ENCODE peak calls at places on chromosomes 13 and 19, in six cellular contexts. One of them, this sample, is unnamed.

GRCh38 chr19:36060430-36060829 is 5.7 kb downstream of the WDR62 start:
- DNase-seq in OCI-LY7: peak; percentile 36
- DNase-seq in dorsolateral prefrontal cortex: peak; percentile 79
- DNase-seq in bronchial epithelial cell: peak; percentile 45
- DNase-seq in thoracic aorta: no peak
- DNase-seq in choroid plexus epithelial cell: peak; percentile 86
- DNase-seq in this sample: peak; percentile 9

GRCh38 chr13:52061587-52061986 is 37.1 kb downstream of the UTP14C start:
- DNase-seq in OCI-LY7: no peak
- DNase-seq in dorsolateral prefrontal cortex: no peak
- DNase-seq in bronchial epithelial cell: peak; percentile 31
- DNase-seq in thoracic aorta: no peak
- DNase-seq in choroid plexus epithelial cell: no peak
- DNase-seq in this sample: no peak

GRCh38 chr13:113930711-113931637 is 42.9 kb downstream of the C13orf46 start:
- DNase-seq in OCI-LY7: no peak
- DNase-seq in dorsolateral prefrontal cortex: no peak
- DNase-seq in bronchial epithelial cell: no peak
- DNase-seq in thoracic aorta: peak; percentile 0
- DNase-seq in choroid plexus epithelial cell: no peak
- DNase-seq in this sample: no peak

GRCh38 chr13:80630685-80631121 is 289.8 kb upstream of the SPRY2 start:
- DNase-seq in OCI-LY7: no peak
- DNase-seq in dorsolateral prefrontal cortex: no peak
- DNase-seq in bronchial epithelial cell: peak; percentile 31
- DNase-seq in thoracic aorta: no peak
- DNase-seq in choroid plexus epithelial cell: peak; percentile 72
- DNase-seq in this sample: no peak

GRCh38 chr13:29435125-29435911 is 160.2 kb downstream of the SLC7A1 start:
- DNase-seq in OCI-LY7: no peak
- DNase-seq in dorsolateral prefrontal cortex: no peak
- DNase-seq in bronchial epithelial cell: peak; percentile 80
- DNase-seq in thoracic aorta: no peak
- DNase-seq in choroid plexus epithelial cell: peak; percentile 88
- DNase-seq in this sample: no peak

GRCh38 chr13:84417426-84417825 is 535.2 kb upstream of the SLITRK1 start:
- DNase-seq in OCI-LY7: no peak
- DNase-seq in dorsolateral prefrontal cortex: no peak
- DNase-seq in bronchial epithelial cell: peak; percentile 28
- DNase-seq in thoracic aorta: no peak
- DNase-seq in choroid plexus epithelial cell: peak; percentile 42
- DNase-seq in this sample: no peak

GRCh38 chr19:45973564-45974338 is at the start of gene NOVA2:
- DNase-seq in OCI-LY7: peak; percentile 57
- DNase-seq in dorsolateral prefrontal cortex: peak; percentile 85
- DNase-seq in bronchial epithelial cell: no peak
- DNase-seq in thoracic aorta: no peak
- DNase-seq in choroid plexus epithelial cell: peak; percentile 39
- DNase-seq in this sample: peak; percentile 89

GRCh38 chr13:21813110-21813509 is 142.2 kb downstream of the FGF9 start:
- DNase-seq in OCI-LY7: no peak
- DNase-seq in dorsolateral prefrontal cortex: no peak
- DNase-seq in bronchial epithelial cell: no peak
- DNase-seq in thoracic aorta: no peak
- DNase-seq in choroid plexus epithelial cell: no peak
- DNase-seq in this sample: no peak

GRCh38 chr13:39976481-39976880 is 321.0 kb downstream of the COG6 start:
- DNase-seq in OCI-LY7: no peak
- DNase-seq in dorsolateral prefrontal cortex: no peak
- DNase-seq in bronchial epithelial cell: peak; percentile 71
- DNase-seq in thoracic aorta: no peak
- DNase-seq in choroid plexus epithelial cell: no peak
- DNase-seq in this sample: no peak

GRCh38 chr19:3154957-3155736 is 19.3 kb downstream of the GNA15 start:
- DNase-seq in OCI-LY7: peak; percentile 93
- DNase-seq in dorsolateral prefrontal cortex: no peak
- DNase-seq in bronchial epithelial cell: peak; percentile 100
- DNase-seq in thoracic aorta: peak; percentile 85
- DNase-seq in choroid plexus epithelial cell: peak; percentile 99
- DNase-seq in this sample: no peak

GRCh38 chr13:90803210-90803609 is 544.3 kb upstream of the MIR17HG start:
- DNase-seq in OCI-LY7: no peak
- DNase-seq in dorsolateral prefrontal cortex: no peak
- DNase-seq in bronchial epithelial cell: no peak
- DNase-seq in thoracic aorta: no peak
- DNase-seq in choroid plexus epithelial cell: no peak
- DNase-seq in this sample: no peak

DNA sequence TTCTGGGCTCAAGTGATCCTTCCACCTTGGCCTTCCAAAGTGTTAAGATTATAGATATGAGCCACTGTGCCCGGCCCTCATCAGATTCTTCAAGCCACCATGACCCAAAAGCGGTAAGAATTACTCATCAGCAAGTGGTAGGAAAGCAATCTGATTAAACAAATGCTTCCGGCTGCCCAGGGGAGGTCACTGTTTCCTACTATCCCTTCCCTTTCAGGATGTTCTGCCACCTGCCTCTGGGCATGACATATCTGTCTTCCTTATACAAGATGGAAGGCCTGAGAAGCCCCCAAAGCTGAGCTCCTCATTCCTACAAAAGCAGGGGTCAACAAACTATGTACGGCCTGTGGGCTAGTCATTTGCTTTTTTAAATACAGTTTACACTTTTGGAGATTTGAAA is 6.9 kb downstream of the ABHD8 start:
- DNase-seq in OCI-LY7: no peak
- DNase-seq in dorsolateral prefrontal cortex: no peak
- DNase-seq in bronchial epithelial cell: peak; percentile 65
- DNase-seq in thoracic aorta: no peak
- DNase-seq in choroid plexus epithelial cell: peak; percentile 55
- DNase-seq in this sample: no peak
- TF ChIP-seq CTCF in OCI-LY7: peak; percentile 15
- TF ChIP-seq CTCF in dorsolateral prefrontal cortex: no peak
- TF ChIP-seq CTCF in bronchial epithelial cell: peak; percentile 23
- TF ChIP-seq CTCF in thoracic aorta: no peak
- TF ChIP-seq CTCF in choroid plexus epithelial cell: peak; percentile 31
- TF ChIP-seq CTCF in this sample: no peak

GRCh38 chr19:54882758-54883157 is 8.7 kb downstream of the FCAR start:
- DNase-seq in OCI-LY7: peak; percentile 76
- DNase-seq in dorsolateral prefrontal cortex: no peak
- DNase-seq in bronchial epithelial cell: no peak
- DNase-seq in thoracic aorta: no peak
- DNase-seq in choroid plexus epithelial cell: peak; percentile 2
- DNase-seq in this sample: no peak
- TF ChIP-seq CTCF in OCI-LY7: peak; percentile 71
- TF ChIP-seq CTCF in dorsolateral prefrontal cortex: no peak
- TF ChIP-seq CTCF in bronchial epithelial cell: no peak
- TF ChIP-seq CTCF in thoracic aorta: no peak
- TF ChIP-seq CTCF in choroid plexus epithelial cell: no peak
- TF ChIP-seq CTCF in this sample: no peak

GRCh38 chr19:1068111-1069001 is 1.4 kb downstream of the ARHGAP45 start:
- DNase-seq in OCI-LY7: peak; percentile 61
- DNase-seq in dorsolateral prefrontal cortex: no peak
- DNase-seq in bronchial epithelial cell: no peak
- DNase-seq in thoracic aorta: no peak
- DNase-seq in choroid plexus epithelial cell: no peak
- DNase-seq in this sample: no peak

GRCh38 chr19:1069009-1069779 is 2.2 kb downstream of the ARHGAP45 start:
- DNase-seq in OCI-LY7: peak; percentile 78
- DNase-seq in dorsolateral prefrontal cortex: no peak
- DNase-seq in bronchial epithelial cell: no peak
- DNase-seq in thoracic aorta: no peak
- DNase-seq in choroid plexus epithelial cell: no peak
- DNase-seq in this sample: no peak

GRCh38 chr19:1070931-1071791 is 4.2 kb downstream of the ARHGAP45 start:
- DNase-seq in OCI-LY7: no peak
- DNase-seq in dorsolateral prefrontal cortex: no peak
- DNase-seq in bronchial epithelial cell: no peak
- DNase-seq in thoracic aorta: no peak
- DNase-seq in choroid plexus epithelial cell: no peak
- DNase-seq in this sample: no peak

GRCh38 chr19:1072371-1073015 is 5.5 kb downstream of the ARHGAP45 start:
- DNase-seq in OCI-LY7: no peak
- DNase-seq in dorsolateral prefrontal cortex: no peak
- DNase-seq in bronchial epithelial cell: no peak
- DNase-seq in thoracic aorta: no peak
- DNase-seq in choroid plexus epithelial cell: no peak
- DNase-seq in this sample: no peak

GRCh38 chr19:1070576-1070930 is 3.6 kb downstream of the ARHGAP45 start:
- DNase-seq in OCI-LY7: no peak
- DNase-seq in dorsolateral prefrontal cortex: no peak
- DNase-seq in bronchial epithelial cell: no peak
- DNase-seq in thoracic aorta: no peak
- DNase-seq in choroid plexus epithelial cell: no peak
- DNase-seq in this sample: no peak
- TF ChIP-seq CTCF in OCI-LY7: no peak
- TF ChIP-seq CTCF in dorsolateral prefrontal cortex: no peak
- TF ChIP-seq CTCF in bronchial epithelial cell: peak; percentile 32
- TF ChIP-seq CTCF in thoracic aorta: no peak
- TF ChIP-seq CTCF in choroid plexus epithelial cell: peak; percentile 39
- TF ChIP-seq CTCF in this sample: peak; percentile 16

DNA sequence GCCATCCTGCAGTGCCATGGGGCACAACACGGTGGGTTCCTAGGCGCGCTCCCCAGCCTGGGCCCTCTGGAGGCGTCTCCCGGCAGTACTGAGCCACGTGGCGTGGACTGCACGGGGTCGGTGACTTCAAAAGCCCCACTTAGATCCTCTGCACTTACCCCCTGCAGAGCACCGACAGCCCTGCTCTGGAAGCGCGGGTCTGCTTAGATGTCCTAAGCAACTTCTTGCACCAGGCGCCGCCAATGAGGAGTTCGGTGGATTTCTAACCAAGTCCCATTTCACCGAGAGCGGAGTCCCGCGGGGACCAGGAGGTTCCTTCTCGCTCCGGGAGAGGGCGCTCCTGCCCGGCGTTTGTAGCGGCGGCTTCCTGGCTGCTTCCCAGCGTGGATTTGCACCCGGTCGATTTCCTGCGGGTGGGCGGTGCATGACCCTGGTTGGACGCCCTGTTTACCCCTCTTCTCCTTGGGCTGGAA is 25.2 kb upstream of the ZNF845 start:
- DNase-seq in OCI-LY7: no peak
- DNase-seq in dorsolateral prefrontal cortex: peak; percentile 29
- DNase-seq in bronchial epithelial cell: no peak
- DNase-seq in thoracic aorta: no peak
- DNase-seq in choroid plexus epithelial cell: peak; percentile 37
- DNase-seq in this sample: peak; percentile 26
- TF ChIP-seq CTCF in OCI-LY7: peak; percentile 23
- TF ChIP-seq CTCF in dorsolateral prefrontal cortex: peak; percentile 61
- TF ChIP-seq CTCF in bronchial epithelial cell: peak; percentile 29
- TF ChIP-seq CTCF in thoracic aorta: no peak
- TF ChIP-seq CTCF in choroid plexus epithelial cell: peak; percentile 63
- TF ChIP-seq CTCF in this sample: peak; percentile 76

GRCh38 chr19:8021374-8021773 is 15.9 kb upstream of the ELAVL1 start:
- DNase-seq in OCI-LY7: no peak
- DNase-seq in dorsolateral prefrontal cortex: no peak
- DNase-seq in bronchial epithelial cell: no peak
- DNase-seq in thoracic aorta: no peak
- DNase-seq in choroid plexus epithelial cell: no peak
- DNase-seq in this sample: no peak

GRCh38 chr19:8023371-8023770 is 17.9 kb upstream of the ELAVL1 start:
- DNase-seq in OCI-LY7: no peak
- DNase-seq in dorsolateral prefrontal cortex: no peak
- DNase-seq in bronchial epithelial cell: no peak
- DNase-seq in thoracic aorta: no peak
- DNase-seq in choroid plexus epithelial cell: no peak
- DNase-seq in this sample: no peak

GRCh38 chr19:8022275-8022674 is 16.8 kb upstream of the ELAVL1 start:
- DNase-seq in OCI-LY7: no peak
- DNase-seq in dorsolateral prefrontal cortex: no peak
- DNase-seq in bronchial epithelial cell: no peak
- DNase-seq in thoracic aorta: no peak
- DNase-seq in choroid plexus epithelial cell: no peak
- DNase-seq in this sample: no peak

GRCh38 chr19:8020681-8021080 is 15.2 kb upstream of the ELAVL1 start:
- DNase-seq in OCI-LY7: no peak
- DNase-seq in dorsolateral prefrontal cortex: no peak
- DNase-seq in bronchial epithelial cell: no peak
- DNase-seq in thoracic aorta: no peak
- DNase-seq in choroid plexus epithelial cell: no peak
- DNase-seq in this sample: no peak

DNA sequence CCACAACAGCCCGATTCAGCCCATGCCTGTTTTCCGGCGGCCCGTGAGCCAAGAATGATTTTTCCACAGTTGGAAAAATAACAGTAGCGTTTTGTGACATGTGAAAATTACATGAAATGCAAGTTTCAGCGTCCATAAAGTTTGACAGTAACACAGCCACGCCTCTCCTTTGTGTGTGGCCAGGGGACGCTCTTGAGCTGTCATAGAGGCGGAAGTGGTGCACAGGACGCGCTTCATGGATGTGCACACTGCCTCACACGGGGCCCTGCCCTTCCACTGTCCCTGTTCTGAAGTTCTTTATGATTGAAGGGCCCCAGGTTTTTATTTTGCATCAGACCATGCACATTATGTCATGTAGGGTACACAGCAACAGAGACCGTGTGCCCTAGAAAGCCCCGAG is 12.4 kb upstream of the ELAVL1 start:
- DNase-seq in OCI-LY7: peak; percentile 76
- DNase-seq in dorsolateral prefrontal cortex: no peak
- DNase-seq in bronchial epithelial cell: no peak
- DNase-seq in thoracic aorta: no peak
- DNase-seq in choroid plexus epithelial cell: no peak
- DNase-seq in this sample: no peak
- TF ChIP-seq CTCF in OCI-LY7: peak; percentile 84
- TF ChIP-seq CTCF in dorsolateral prefrontal cortex: no peak
- TF ChIP-seq CTCF in bronchial epithelial cell: no peak
- TF ChIP-seq CTCF in thoracic aorta: no peak
- TF ChIP-seq CTCF in choroid plexus epithelial cell: peak; percentile 32
- TF ChIP-seq CTCF in this sample: peak; percentile 46

GRCh38 chr13:91817250-91817649 is 418.8 kb downstream of the GPC5 start:
- DNase-seq in OCI-LY7: no peak
- DNase-seq in dorsolateral prefrontal cortex: no peak
- DNase-seq in bronchial epithelial cell: no peak
- DNase-seq in thoracic aorta: no peak
- DNase-seq in choroid plexus epithelial cell: peak; percentile 47
- DNase-seq in this sample: no peak
- TF ChIP-seq CTCF in OCI-LY7: no peak
- TF ChIP-seq CTCF in dorsolateral prefrontal cortex: peak; percentile 45
- TF ChIP-seq CTCF in bronchial epithelial cell: no peak
- TF ChIP-seq CTCF in thoracic aorta: no peak
- TF ChIP-seq CTCF in choroid plexus epithelial cell: peak; percentile 46
- TF ChIP-seq CTCF in this sample: peak; percentile 36

GRCh38 chr13:19957320-19958118 is 1.0 kb upstream of the ZMYM2 start:
- DNase-seq in OCI-LY7: peak; percentile 75
- DNase-seq in dorsolateral prefrontal cortex: peak; percentile 49
- DNase-seq in bronchial epithelial cell: peak; percentile 66
- DNase-seq in thoracic aorta: peak; percentile 34
- DNase-seq in choroid plexus epithelial cell: peak; percentile 90
- DNase-seq in this sample: peak; percentile 66
- TF ChIP-seq CTCF in OCI-LY7: peak; percentile 74
- TF ChIP-seq CTCF in dorsolateral prefrontal cortex: peak; percentile 85
- TF ChIP-seq CTCF in bronchial epithelial cell: peak; percentile 63
- TF ChIP-seq CTCF in thoracic aorta: peak; percentile 84
- TF ChIP-seq CTCF in choroid plexus epithelial cell: peak; percentile 80
- TF ChIP-seq CTCF in this sample: peak; percentile 79